ENCODE peak calls at places on chromosomes 2 and 18, in eight cellular contexts. D is psoas muscle, N is GM23338, Q is fibroblast of villous mesenchyme, K is Calu3, B is K562, H is dorsolateral prefrontal cortex, Z is esophagus squamous epithelium. A is an unnamed sample.

GRCh38 chr18:44541159-44541558 is 139.5 kb upstream of the SETBP1 start:
- DNase-seq in D (no peak), N (no peak), Q (peak; percentile 24), K (no peak), B (no peak), H (no peak), Z (no peak), A (no peak)

GRCh38 chr18:58044370-58045264 is 591 bp downstream of the NEDD4L start:
- DNase-seq in D (peak; percentile 43), N (peak; percentile 68), Q (peak; percentile 39), K (peak; percentile 48), B (peak; percentile 36), H (peak; percentile 65), Z (peak; percentile 7), A (peak; percentile 67)

GRCh38 chr18:36534154-36534688 is 236.7 kb downstream of the FHOD3 start:
- DNase-seq in D (no peak), N (no peak), Q (no peak), K (no peak), B (no peak), H (no peak), Z (no peak), A (no peak)

GRCh38 chr18:55235094-55235461 is 275.8 kb upstream of the CCDC68 start:
- DNase-seq in D (no peak), N (no peak), Q (no peak), K (no peak), B (no peak), H (no peak), Z (no peak), A (no peak)

GRCh38 chr2:186460465-186460864 is 25.6 kb upstream of the ZC3H15 start:
- DNase-seq in D (no peak), N (peak; percentile 53), Q (peak; percentile 4), K (peak; percentile 9), B (peak; percentile 23), H (no peak), Z (no peak), A (no peak)

GRCh38 chr2:157363612-157364101 is 38.0 kb upstream of the ERMN start:
- DNase-seq in D (no peak), N (no peak), Q (peak; percentile 9), K (no peak), B (no peak), H (no peak), Z (no peak), A (no peak)

GRCh38 chr18:73983496-73983895 is 164.1 kb downstream of the FBXO15 start:
- DNase-seq in D (no peak), N (no peak), Q (no peak), K (no peak), B (no peak), H (no peak), Z (no peak), A (no peak)

GRCh38 chr2:28751956-28752607 is 452 bp downstream of the PPP1CB start:
- DNase-seq in D (no peak), N (no peak), Q (no peak), K (no peak), B (peak; percentile 41), H (peak; percentile 54), Z (peak; percentile 86), A (peak; percentile 43)

DNA sequence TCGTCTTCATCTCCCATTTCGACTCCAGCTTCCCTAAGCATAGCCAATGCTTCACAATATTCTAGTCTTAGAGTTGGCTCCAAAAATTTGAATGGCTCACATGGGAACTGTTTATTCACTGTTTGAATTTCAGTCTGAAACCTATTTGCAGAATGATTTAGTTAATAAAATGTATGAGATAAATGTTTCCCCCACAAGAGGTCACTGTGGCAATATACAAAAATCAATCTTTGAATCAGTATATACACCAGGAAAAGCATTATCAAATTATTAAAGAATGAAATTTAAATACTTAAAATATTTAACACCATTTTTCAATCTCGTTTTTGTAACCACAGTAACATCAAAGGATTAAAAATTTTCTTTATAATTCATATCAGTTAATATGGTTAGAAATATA is 40.0 kb upstream of the MCM6 start:
- DNase-seq in D (no peak), N (peak; percentile 50), Q (peak; percentile 53), K (no peak), B (peak; percentile 18), H (no peak), Z (no peak), A (no peak)
- TF ChIP-seq CTCF in D (peak; percentile 53), N (no peak), Q (peak; percentile 43), K (peak; percentile 13), B (no peak), H (peak; percentile 66), Z (no peak), A (peak; percentile 75)

GRCh38 chr2:227862227-227862740 is 9.1 kb upstream of the DAW1 start:
- DNase-seq in D (no peak), N (peak; percentile 72), Q (peak; percentile 75), K (peak; percentile 63), B (peak; percentile 34), H (no peak), Z (no peak), A (peak; percentile 62)

GRCh38 chr2:227865281-227865680 is 6.2 kb upstream of the DAW1 start:
- DNase-seq in D (no peak), N (no peak), Q (no peak), K (no peak), B (no peak), H (no peak), Z (no peak), A (no peak)

GRCh38 chr2:227864161-227864756 is 7.2 kb upstream of the DAW1 start:
- DNase-seq in D (no peak), N (no peak), Q (peak; percentile 94), K (no peak), B (no peak), H (no peak), Z (no peak), A (no peak)

GRCh38 chr2:227861011-227861410 is 10.4 kb upstream of the DAW1 start:
- DNase-seq in D (no peak), N (no peak), Q (no peak), K (no peak), B (no peak), H (no peak), Z (no peak), A (no peak)

DNA sequence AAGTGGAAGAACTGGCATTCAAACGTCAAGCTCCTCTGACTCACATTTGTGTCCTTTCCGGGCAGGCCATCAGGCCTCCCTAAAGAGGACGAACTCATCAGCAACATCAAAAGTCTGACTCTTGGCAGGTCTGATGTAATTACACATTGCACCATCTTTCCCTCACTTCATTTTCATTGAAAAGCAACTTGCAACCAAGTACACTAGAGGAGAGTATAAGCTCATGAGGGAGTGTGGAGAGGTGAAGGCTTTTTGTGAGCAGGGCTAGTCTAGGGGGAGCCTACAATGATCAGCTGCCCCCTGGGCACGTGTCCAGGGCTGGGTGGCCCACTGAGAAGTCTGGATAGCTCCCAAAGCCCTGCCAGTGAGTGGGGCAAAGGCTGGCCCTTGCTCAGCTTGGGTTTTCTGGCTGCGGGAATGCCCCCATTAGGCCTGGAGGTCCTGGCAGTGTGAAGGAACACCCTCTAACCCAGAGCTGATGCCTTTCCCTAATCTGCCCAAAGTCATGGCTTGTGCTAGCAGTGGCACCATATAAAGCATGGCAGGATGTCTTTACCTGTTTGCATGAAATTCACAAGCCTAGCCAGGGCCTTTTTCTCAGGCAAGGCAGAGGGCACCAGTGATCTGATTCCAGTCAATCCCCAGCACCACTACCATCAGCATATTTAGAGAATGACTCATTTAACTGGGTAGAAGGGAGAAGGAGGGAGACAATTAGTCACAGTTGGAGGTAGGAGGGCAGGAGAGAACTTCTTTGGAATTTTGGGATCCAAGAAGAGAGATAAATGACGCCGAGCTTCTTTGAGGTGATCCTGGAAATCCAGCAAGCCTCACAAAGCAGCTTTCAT is 8.5 kb upstream of the DAW1 start:
- DNase-seq in D (peak; percentile 34), N (peak; percentile 42), Q (peak; percentile 85), K (peak; percentile 57), B (no peak), H (no peak), Z (no peak), A (no peak)
- TF ChIP-seq CTCF in D (no peak), N (peak; percentile 7), Q (no peak), K (no peak), B (no peak), H (no peak), Z (no peak), A (no peak)

GRCh38 chr2:106108791-106109190 is 85.3 kb downstream of the UXS1 start:
- DNase-seq in D (no peak), N (no peak), Q (no peak), K (no peak), B (no peak), H (no peak), Z (no peak), A (no peak)

GRCh38 chr2:106106627-106107508 is 87.2 kb downstream of the UXS1 start:
- DNase-seq in D (no peak), N (no peak), Q (no peak), K (no peak), B (no peak), H (no peak), Z (no peak), A (peak; percentile 56)

GRCh38 chr2:106109675-106110074 is 84.4 kb downstream of the UXS1 start:
- DNase-seq in D (no peak), N (no peak), Q (no peak), K (no peak), B (no peak), H (no peak), Z (no peak), A (no peak)

GRCh38 chr2:106108351-106108750 is 85.8 kb downstream of the UXS1 start:
- DNase-seq in D (no peak), N (no peak), Q (peak; percentile 30), K (no peak), B (no peak), H (peak; percentile 54), Z (no peak), A (peak; percentile 18)

GRCh38 chr2:106107509-106108131 is 86.5 kb downstream of the UXS1 start:
- DNase-seq in D (no peak), N (no peak), Q (peak; percentile 18), K (no peak), B (no peak), H (no peak), Z (no peak), A (peak; percentile 71)
- TF ChIP-seq CTCF in D (peak; percentile 41), N (no peak), Q (no peak), K (no peak), B (no peak), H (no peak), Z (no peak), A (no peak)

GRCh38 chr2:224357098-224357901 is 44.6 kb downstream of the FAM124B start:
- DNase-seq in D (no peak), N (peak; percentile 73), Q (peak; percentile 76), K (peak; percentile 72), B (peak; percentile 57), H (no peak), Z (no peak), A (peak; percentile 61)

GRCh38 chr2:224362094-224362493 is 39.8 kb downstream of the FAM124B start:
- DNase-seq in D (no peak), N (no peak), Q (no peak), K (no peak), B (no peak), H (no peak), Z (no peak), A (no peak)

GRCh38 chr2:224363281-224363680 is 38.6 kb downstream of the FAM124B start:
- DNase-seq in D (no peak), N (peak; percentile 33), Q (no peak), K (no peak), B (no peak), H (no peak), Z (no peak), A (no peak)

GRCh38 chr2:224360801-224361251 is 41.1 kb downstream of the FAM124B start:
- DNase-seq in D (no peak), N (no peak), Q (no peak), K (no peak), B (no peak), H (no peak), Z (no peak), A (no peak)

DNA sequence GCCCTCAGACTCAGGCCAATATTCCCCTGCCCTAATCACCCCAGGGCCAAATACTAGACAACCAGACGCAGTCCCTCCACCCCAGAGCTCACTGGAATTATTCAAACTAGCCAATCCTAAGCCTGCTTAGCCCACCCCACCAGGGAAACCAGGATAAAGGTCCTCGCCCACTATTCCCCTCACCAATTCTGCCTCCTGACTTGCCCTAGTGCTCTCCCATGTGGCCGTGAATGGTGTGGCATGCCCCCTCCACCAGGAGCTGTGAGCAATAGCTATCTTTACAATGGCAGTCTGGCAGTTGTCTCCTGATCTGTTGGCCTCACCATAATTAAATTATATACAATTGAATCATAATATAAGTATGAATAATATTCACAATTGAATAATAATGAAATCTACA is 42.3 kb downstream of the FAM124B start:
- DNase-seq in D (no peak), N (peak; percentile 75), Q (peak; percentile 12), K (peak; percentile 16), B (peak; percentile 37), H (no peak), Z (no peak), A (peak; percentile 32)
- TF ChIP-seq CTCF in D (no peak), N (peak; percentile 88), Q (peak; percentile 56), K (no peak), B (peak; percentile 55), H (peak; percentile 20), Z (no peak), A (peak; percentile 32)

A was measured in activated CD8-positive, alpha-beta T cell treated with anti-CD3 and anti-CD28 coated beads for 36 hours.